ENCODE peak calls at places on chromosomes 2 and 18, in seven cellular contexts. T is endothelial cell of umbilical vein, P is heart left ventricle, H is testis, S is spleen, J is A549, A is tibial nerve. I is an unnamed sample.

GRCh38 chr2:204545861-204546773 is 842 bp downstream of the PARD3B start:
- DNase-seq in P (no peak), S (peak; percentile 78), H (peak; percentile 20), T (peak; percentile 29), J (no peak), A (no peak), I (no peak)

GRCh38 chr2:55175254-55176093 is 56.6 kb downstream of the CLHC1 start:
- DNase-seq in H (no peak), T (peak; percentile 70), J (peak; percentile 75), P (no peak), S (no peak), A (no peak), I (peak; percentile 67)

GRCh38 chr2:205775091-205775876 is 93.0 kb downstream of the NRP2 start:
- DNase-seq in H (peak; percentile 38), P (no peak), A (no peak), S (no peak), J (no peak), T (peak; percentile 54), I (no peak)

GRCh38 chr2:45823723-45824206 is 172.3 kb downstream of the PRKCE start:
- DNase-seq in J (peak; percentile 16), T (peak; percentile 35), A (no peak), S (no peak), P (peak; percentile 85), H (no peak), I (no peak)

GRCh38 chr2:176117823-176118376 is 1.3 kb downstream of the HOXD10 start:
- DNase-seq in H (no peak), T (no peak), A (no peak), J (no peak), P (no peak), S (no peak), I (no peak)

GRCh38 chr18:46542545-46542944 is 114.5 kb downstream of the LOXHD1 start:
- DNase-seq in A (no peak), P (no peak), H (no peak), T (no peak), J (no peak), S (no peak), I (no peak)

GRCh38 chr2:112979731-112980130 is 1.9 kb downstream of the IL36G start:
- DNase-seq in S (no peak), T (no peak), P (no peak), J (no peak), H (no peak), A (no peak), I (no peak)

GRCh38 chr2:176565641-176566323 is 296.5 kb downstream of the MTX2 start:
- DNase-seq in H (no peak), A (no peak), J (no peak), S (peak; percentile 80), T (peak; percentile 98), P (no peak), I (no peak)

GRCh38 chr2:26584191-26584590 is 57.0 kb downstream of the CIB4 start:
- DNase-seq in J (no peak), S (no peak), A (no peak), P (no peak), H (no peak), T (no peak), I (no peak)

GRCh38 chr2:164109006-164109405 is 373.2 kb upstream of the FIGN start:
- DNase-seq in H (no peak), T (no peak), P (no peak), S (no peak), J (no peak), A (no peak), I (no peak)

GRCh38 chr2:41736105-41736567 is 311.7 kb upstream of the PKDCC start:
- DNase-seq in S (no peak), P (no peak), T (no peak), H (no peak), A (no peak), J (no peak), I (no peak)

GRCh38 chr2:70919672-70920366 is 15.9 kb upstream of the ATP6V1B1 start:
- DNase-seq in T (peak; percentile 88), A (peak; percentile 45), J (peak; percentile 87), P (peak; percentile 82), S (peak; percentile 88), H (peak; percentile 87), I (peak; percentile 68)

GRCh38 chr2:47616506-47616905 is 166.4 kb upstream of the MSH6 start:
- DNase-seq in H (no peak), P (no peak), T (no peak), S (no peak), A (no peak), J (no peak), I (no peak)

GRCh38 chr2:23589220-23589647 is 204.3 kb downstream of the KLHL29 start:
- DNase-seq in P (no peak), A (no peak), J (no peak), H (no peak), T (no peak), S (peak; percentile 53), I (no peak)

GRCh38 chr18:32441536-32441935 is 29.1 kb downstream of the GAREM1 start:
- DNase-seq in T (no peak), H (no peak), J (no peak), P (no peak), S (no peak), A (no peak), I (no peak)

GRCh38 chr2:47065771-47066380 is 89.2 kb downstream of the STPG4 start:
- DNase-seq in T (peak; percentile 71), J (no peak), A (no peak), P (peak; percentile 41), S (no peak), H (no peak), I (no peak)

GRCh38 chr2:86519349-86519748 is 43.9 kb downstream of the CHMP3 start:
- DNase-seq in S (no peak), P (no peak), T (no peak), J (no peak), H (no peak), A (no peak), I (no peak)

GRCh38 chr2:178450574-178451429 is at the start of the genes PJVK and PRKRA:
- DNase-seq in T (peak; percentile 99), A (peak; percentile 94), P (peak; percentile 98), S (peak; percentile 100), J (peak; percentile 98), H (peak; percentile 98), I (peak; percentile 96)
- TF ChIP-seq POLR2A in T (peak; percentile 96), A (peak; percentile 65), P (peak; percentile 80), S (peak; percentile 47), J (peak; percentile 94), H (peak; percentile 88), I (peak; percentile 92)

GRCh38 chr2:85501244-85501643 is 37.7 kb upstream of the MAT2A start:
- DNase-seq in P (no peak), S (no peak), J (peak; percentile 63), A (no peak), T (peak; percentile 23), H (peak; percentile 43), I (peak; percentile 48)
- TF ChIP-seq POLR2A in P (no peak), S (no peak), J (no peak), A (no peak), T (no peak), H (no peak), I (no peak)

GRCh38 chr18:25923193-25923592 is 167.2 kb downstream of the SS18 start:
- DNase-seq in J (no peak), A (no peak), S (no peak), P (no peak), T (no peak), H (no peak), I (no peak)
- TF ChIP-seq POLR2A in J (no peak), A (no peak), S (no peak), P (no peak), T (no peak), H (no peak), I (no peak)

DNA sequence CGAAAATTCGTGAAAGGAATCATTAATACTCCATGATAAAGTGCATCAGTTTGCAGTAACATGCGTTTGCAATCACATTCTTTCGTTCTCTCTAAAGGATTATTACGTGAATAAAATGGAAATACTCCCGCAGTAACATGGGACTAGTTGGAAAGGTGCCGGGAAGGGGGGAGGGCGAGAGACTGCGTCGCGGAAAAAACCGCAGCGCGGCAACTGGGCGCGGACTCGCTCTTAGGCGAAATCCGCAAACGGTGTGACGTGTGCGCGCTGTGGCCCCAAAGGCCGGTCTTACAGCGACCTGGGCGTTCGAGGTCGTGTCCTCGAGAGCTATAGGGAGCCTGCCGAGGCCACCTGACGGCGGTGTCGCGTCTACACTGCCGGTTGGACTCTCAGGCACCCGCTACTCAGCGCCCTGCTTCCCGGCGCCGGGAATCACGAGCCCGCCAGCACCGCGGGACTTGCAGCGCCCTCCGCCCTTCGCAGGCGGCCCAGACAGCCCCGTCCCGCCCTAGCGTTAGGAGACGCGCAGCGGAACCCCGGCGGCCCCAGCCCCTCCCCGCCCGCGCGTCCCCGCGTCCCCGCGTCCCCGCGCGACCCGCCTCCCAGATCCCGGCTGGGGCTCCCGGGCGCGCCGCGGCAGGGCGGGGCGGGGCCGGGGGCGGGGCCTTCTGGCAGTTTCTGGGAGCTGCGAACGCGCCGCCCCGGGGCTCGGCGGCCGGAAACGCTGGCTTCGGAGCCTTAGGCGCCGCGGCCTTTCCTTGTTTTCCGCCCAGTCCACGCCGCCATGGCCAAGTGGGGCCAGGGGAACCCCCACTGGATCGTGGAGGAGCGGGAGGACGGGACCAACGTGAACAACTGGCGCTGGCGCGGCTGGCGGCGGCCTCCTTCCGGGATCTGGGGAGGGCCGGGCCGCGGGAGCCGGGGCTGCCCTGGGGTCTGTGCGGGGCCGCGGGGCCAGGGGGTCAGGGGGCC is 15.1 kb downstream of the C2orf74 start:
- DNase-seq in P (peak; percentile 96), H (peak; percentile 92), J (peak; percentile 97), S (peak; percentile 99), T (peak; percentile 94), A (peak; percentile 89), I (peak; percentile 92)
- TF ChIP-seq POLR2A in P (peak; percentile 20), H (peak; percentile 67), J (peak; percentile 98), S (peak; percentile 16), T (peak; percentile 95), A (peak; percentile 47), I (peak; percentile 90)

GRCh38 chr2:218259099-218259921 is 1.5 kb upstream of the GPBAR1 start:
- DNase-seq in J (no peak), H (peak; percentile 82), T (peak; percentile 56), S (no peak), P (peak; percentile 78), A (peak; percentile 29), I (no peak)
- TF ChIP-seq POLR2A in J (no peak), H (no peak), T (no peak), S (no peak), P (no peak), A (no peak), I (no peak)

GRCh38 chr2:65389476-65389875 is 42.9 kb downstream of the SPRED2 start:
- DNase-seq in J (no peak), S (no peak), P (no peak), H (no peak), T (no peak), A (no peak), I (no peak)
- TF ChIP-seq POLR2A in J (no peak), S (no peak), P (no peak), H (no peak), T (no peak), A (no peak), I (no peak)

I was measured in erythroblast.